ENCODE peak calls at places on chromosomes 2 and 18, in five cellular contexts. W, J, S, D and O are unnamed samples.

GRCh38 chr18:6628189-6628588 is 101.3 kb upstream of the ARHGAP28 start:
- DNase-seq in W (no peak), J (no peak), S (no peak), D (no peak), O (no peak)

GRCh38 chr2:69113627-69114026 is 100.6 kb downstream of the ANTXR1 start:
- DNase-seq in W (no peak), J (no peak), S (no peak), D (no peak), O (no peak)

GRCh38 chr18:49368876-49369440 is 91.5 kb downstream of the DYM start:
- DNase-seq in W (no peak), J (peak; percentile 52), S (no peak), D (no peak), O (no peak)

GRCh38 chr18:24492445-24492844 is 32.0 kb downstream of the HRH4 start:
- DNase-seq in W (no peak), J (no peak), S (no peak), D (peak; percentile 30), O (no peak)

GRCh38 chr2:25335971-25336370 is 5.8 kb downstream of the DNMT3A start:
- DNase-seq in W (peak; percentile 54), J (no peak), S (no peak), D (no peak), O (no peak)

GRCh38 chr2:101063352-101063751 is 61.3 kb downstream of the RPL31 start:
- DNase-seq in W (no peak), J (peak; percentile 25), S (no peak), D (no peak), O (no peak)

GRCh38 chr2:15359716-15360531 is 201.2 kb downstream of the NBAS start:
- DNase-seq in W (no peak), J (peak; percentile 80), S (no peak), D (no peak), O (peak; percentile 55)

GRCh38 chr18:70380915-70381896 is 92.4 kb downstream of the SOCS6 start:
- DNase-seq in W (no peak), J (peak; percentile 98), S (peak; percentile 60), D (no peak), O (no peak)

GRCh38 chr2:216492951-216493685 is 5.5 kb upstream of the RPL37A start:
- DNase-seq in W (no peak), J (no peak), S (no peak), D (no peak), O (no peak)

GRCh38 chr2:160355080-160355479 is 138.5 kb downstream of the RBMS1 start:
- DNase-seq in W (no peak), J (no peak), S (no peak), D (no peak), O (no peak)

GRCh38 chr2:198016244-198016643 is 211.9 kb downstream of the PLCL1 start:
- DNase-seq in W (no peak), J (no peak), S (no peak), D (no peak), O (no peak)

GRCh38 chr2:175553944-175554343 is 372.4 kb upstream of the ATP5MC3 start:
- DNase-seq in W (no peak), J (no peak), S (no peak), D (no peak), O (no peak)

GRCh38 chr18:34659579-34660517 is 50.2 kb upstream of the DTNA start:
- DNase-seq in W (no peak), J (peak; percentile 84), S (no peak), D (no peak), O (peak; percentile 63)

GRCh38 chr18:27731211-27731610 is 445.7 kb downstream of the CDH2 start:
- DNase-seq in W (no peak), J (no peak), S (no peak), D (no peak), O (no peak)

DNA sequence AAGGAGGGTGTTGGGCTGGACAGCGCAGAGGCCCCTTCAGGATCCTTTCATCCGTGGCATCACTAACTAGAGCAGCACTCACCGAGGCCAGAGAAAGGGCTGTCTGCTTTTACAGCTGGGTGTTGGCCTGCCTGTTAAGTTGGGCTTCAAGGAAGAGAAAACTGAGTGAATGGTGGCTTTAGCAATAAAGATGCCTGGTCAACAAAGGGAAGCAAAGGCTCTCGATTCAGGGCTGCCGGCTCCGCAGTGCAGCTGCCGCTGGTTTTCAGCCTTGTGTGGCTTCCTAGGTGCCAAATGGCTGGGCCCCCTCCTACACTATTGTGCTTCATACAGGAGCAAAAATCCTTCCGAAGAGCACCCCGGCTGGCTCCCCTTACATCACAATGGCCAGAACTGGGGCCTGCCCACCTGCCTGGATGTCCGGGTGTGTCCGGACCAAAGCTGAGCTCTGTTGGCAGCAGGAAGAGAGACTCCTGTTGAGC is 61.0 kb upstream of the GPR45 start:
- DNase-seq in W (peak; percentile 55), J (no peak), S (no peak), D (no peak), O (no peak)
- TF ChIP-seq MAX in W (no peak), J (no peak), S (no peak), D (no peak), O (no peak)

GRCh38 chr2:106828119-106828518 is 57.8 kb downstream of the ST6GAL2 start:
- DNase-seq in W (no peak), J (no peak), S (no peak), D (no peak), O (no peak)
- TF ChIP-seq HDAC2 in W (no peak), J (no peak), S (no peak), D (no peak), O (no peak)

GRCh38 chr2:12005886-12006681 is 259.7 kb downstream of the LPIN1 start:
- DNase-seq in W (no peak), J (no peak), S (no peak), D (peak; percentile 89), O (no peak)
- TF ChIP-seq MAX in W (no peak), J (no peak), S (no peak), D (no peak), O (no peak)

GRCh38 chr18:75360941-75361340 is 66.6 kb downstream of the SMIM21 start:
- DNase-seq in W (no peak), J (no peak), S (no peak), D (no peak), O (no peak)

GRCh38 chr18:75362435-75362834 is 65.1 kb downstream of the SMIM21 start:
- DNase-seq in W (no peak), J (no peak), S (no peak), D (no peak), O (no peak)

GRCh38 chr18:75358928-75359327 is 68.6 kb downstream of the SMIM21 start:
- DNase-seq in W (no peak), J (no peak), S (no peak), D (no peak), O (peak; percentile 3)

GRCh38 chr18:75363446-75364225 is 63.9 kb downstream of the SMIM21 start:
- DNase-seq in W (no peak), J (no peak), S (no peak), D (no peak), O (no peak)

DNA sequence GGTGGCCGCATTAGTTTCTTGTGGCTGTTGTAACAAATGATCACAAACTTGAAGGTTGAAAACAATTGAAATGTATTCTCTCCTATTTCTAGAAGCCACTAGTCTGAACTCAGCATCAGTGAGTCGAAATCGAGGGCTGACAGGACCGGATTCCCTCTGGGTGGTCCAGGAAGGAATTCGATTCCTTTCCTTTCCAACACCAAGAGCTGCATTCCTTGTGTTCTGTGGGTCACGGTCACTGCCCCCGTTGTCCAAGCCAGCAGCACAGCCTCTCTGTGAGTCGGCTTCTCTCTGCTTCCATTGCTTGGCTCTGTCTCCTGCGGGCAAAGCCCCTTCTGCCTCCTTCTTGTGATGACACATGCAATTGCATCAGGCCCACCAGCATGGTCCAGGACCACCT is 67.3 kb downstream of the SMIM21 start:
- DNase-seq in W (no peak), J (no peak), S (no peak), D (no peak), O (no peak)
- TF ChIP-seq HDAC2 in W (no peak), J (no peak), S (no peak), D (no peak), O (no peak)

GRCh38 chr2:102910724-102911123 is 148.9 kb downstream of the TMEM182 start:
- DNase-seq in W (no peak), J (no peak), S (no peak), D (no peak), O (no peak)

GRCh38 chr2:102915128-102915527 is 153.3 kb downstream of the TMEM182 start:
- DNase-seq in W (no peak), J (peak; percentile 7), S (no peak), D (no peak), O (peak; percentile 25)
- TF ChIP-seq MAX in W (no peak), J (no peak), S (no peak), D (no peak), O (no peak)

GRCh38 chr2:80331025-80331424 is 26.5 kb upstream of the LRRTM1 start:
- DNase-seq in W (no peak), J (no peak), S (no peak), D (no peak), O (no peak)
- TF ChIP-seq HDAC2 in W (no peak), J (no peak), S (no peak), D (no peak), O (no peak)

GRCh38 chr2:178111743-178112142 is 494 bp upstream of the RBM45 start:
- DNase-seq in W (no peak), J (no peak), S (no peak), D (no peak), O (no peak)
- TF ChIP-seq MAX in W (no peak), J (no peak), S (no peak), D (no peak), O (no peak)

GRCh38 chr18:54020346-54020745 is 204.1 kb downstream of the MBD2 start:
- DNase-seq in W (no peak), J (no peak), S (no peak), D (no peak), O (no peak)
- TF ChIP-seq HDAC2 in W (no peak), J (no peak), S (no peak), D (no peak), O (no peak)